ENCODE peak calls at places on chromosomes 16 and 17, in four cellular contexts. P is GM12891, Y is K562, T is GM12878. N is an unnamed sample.

GRCh38 chr17:73595068-73595865 is 49.0 kb downstream of the SDK2 start:
- DNase-seq in P (peak), Y (peak), T (no peak), N (peak)

GRCh38 chr17:57256708-57257112 is 387 bp downstream of the MSI2 start:
- DNase-seq in P (no peak), Y (peak), T (no peak), N (peak)

GRCh38 chr17:13735444-13735843 is 133.7 kb upstream of the HS3ST3A1 start:
- DNase-seq in P (no peak), Y (no peak), T (no peak), N (no peak)

GRCh38 chr17:37608369-37609169 is 649 bp downstream of the SYNRG start:
- DNase-seq in P (peak), Y (no peak), T (no peak), N (peak)

GRCh38 chr17:17468217-17469010 is 8.4 kb upstream of the MED9 start:
- DNase-seq in P (no peak), Y (no peak), T (no peak), N (no peak)

GRCh38 chr17:39062846-39063680 is 88.4 kb downstream of the PLXDC1 start:
- DNase-seq in P (no peak), Y (no peak), T (no peak), N (no peak)

GRCh38 chr17:55334881-55335523 is 70.2 kb downstream of the HLF start:
- DNase-seq in P (no peak), Y (no peak), T (no peak), N (no peak)

GRCh38 chr16:65244811-65245210 is 122.9 kb upstream of the CDH11 start:
- DNase-seq in P (no peak), Y (no peak), T (no peak), N (no peak)

GRCh38 chr16:3578121-3578520 is 918 bp upstream of the NLRC3 start:
- DNase-seq in P (no peak), Y (no peak), T (peak), N (no peak)

GRCh38 chr17:12376276-12376675 is 289.4 kb upstream of the MYOCD start:
- DNase-seq in P (no peak), Y (no peak), T (no peak), N (no peak)

GRCh38 chr17:43927101-43927935 is 15.0 kb downstream of the PPY start:
- DNase-seq in P (no peak), Y (no peak), T (no peak), N (no peak)

GRCh38 chr17:3925684-3926537 is 9.6 kb upstream of the P2RX1 start:
- DNase-seq in P (no peak), Y (no peak), T (no peak), N (no peak)

GRCh38 chr17:48616719-48617514 is 1.8 kb upstream of the HOXB8 start:
- DNase-seq in P (no peak), Y (no peak), T (no peak), N (no peak)

GRCh38 chr16:17757808-17758207 is 287.0 kb upstream of the XYLT1 start:
- DNase-seq in P (no peak), Y (no peak), T (no peak), N (no peak)

GRCh38 chr17:49156256-49156655 is 23.7 kb downstream of the B4GALNT2 start:
- DNase-seq in P (no peak), Y (no peak), T (no peak), N (no peak)

GRCh38 chr17:28059675-28060074 is 17.2 kb downstream of the NLK start:
- DNase-seq in P (no peak), Y (no peak), T (no peak), N (no peak)

GRCh38 chr17:50052241-50052788 is 3.6 kb upstream of the ITGA3 start:
- DNase-seq in P (no peak), Y (no peak), T (no peak), N (no peak)

GRCh38 chr17:20095366-20096080 is 86.4 kb downstream of the SPECC1 start:
- DNase-seq in P (no peak), Y (no peak), T (no peak), N (no peak)

GRCh38 chr17:63041251-63041650 is 75.2 kb downstream of the TANC2 start:
- DNase-seq in P (no peak), Y (no peak), T (no peak), N (no peak)

GRCh38 chr17:63881935-63882601 is at the start of gene GH2:
- DNase-seq in P (peak), Y (peak), T (no peak), N (peak)

GRCh38 chr17:8122391-8122922 is 1.4 kb downstream of the HES7 start:
- DNase-seq in P (no peak), Y (no peak), T (no peak), N (no peak)

GRCh38 chr16:4021070-4021779 is 95.0 kb downstream of the ADCY9 start:
- DNase-seq in P (no peak), Y (no peak), T (no peak), N (no peak)

DNA sequence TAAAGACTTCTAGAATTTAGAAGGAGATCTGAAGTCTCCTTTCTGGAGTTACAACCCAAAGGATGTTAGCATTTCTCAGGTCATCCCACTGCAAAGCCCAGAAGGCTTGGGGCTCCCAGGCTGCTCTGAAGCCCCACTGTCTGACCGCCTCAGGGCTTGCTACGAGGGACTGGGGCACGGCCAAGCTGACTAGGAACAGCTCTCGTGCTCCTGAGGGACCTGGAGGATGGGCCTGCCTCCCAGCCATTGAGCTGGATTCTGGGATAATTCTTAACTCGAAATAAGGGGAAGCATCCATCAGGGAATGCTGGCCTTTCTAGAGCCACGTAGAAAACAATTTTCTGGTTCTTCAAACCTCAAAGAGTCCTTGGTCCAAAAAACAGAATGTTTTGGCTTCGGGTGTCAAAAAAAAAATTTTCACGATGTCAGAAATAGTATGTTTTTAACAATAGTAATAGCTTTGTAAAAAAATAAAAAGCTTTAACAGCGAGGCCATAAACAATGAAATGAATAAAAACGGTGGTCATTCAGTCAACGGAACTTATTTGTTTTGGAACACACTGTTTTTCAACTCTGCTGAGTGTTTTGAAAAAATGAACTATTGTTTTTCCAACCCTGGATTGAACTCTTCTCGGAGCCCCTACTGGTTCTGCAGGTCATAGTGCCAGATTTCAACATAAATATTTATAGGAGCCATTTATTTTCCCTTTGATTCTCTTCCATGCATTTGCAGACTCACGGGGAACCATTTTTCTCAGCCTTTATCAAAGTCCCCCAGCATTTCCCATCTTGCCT is 16.4 kb upstream of the HERPUD1 start:
- DNase-seq in P (no peak), Y (no peak), T (no peak), N (no peak)
- TF ChIP-seq SPI1 in P (no peak), Y (no peak), T (no peak), N (no peak)

GRCh38 chr17:61388561-61389356 is 10.9 kb upstream of the TBX2 start:
- DNase-seq in P (no peak), Y (no peak), T (no peak), N (no peak)
- TF ChIP-seq SPI1 in P (no peak), Y (no peak), T (no peak), N (no peak)

DNA sequence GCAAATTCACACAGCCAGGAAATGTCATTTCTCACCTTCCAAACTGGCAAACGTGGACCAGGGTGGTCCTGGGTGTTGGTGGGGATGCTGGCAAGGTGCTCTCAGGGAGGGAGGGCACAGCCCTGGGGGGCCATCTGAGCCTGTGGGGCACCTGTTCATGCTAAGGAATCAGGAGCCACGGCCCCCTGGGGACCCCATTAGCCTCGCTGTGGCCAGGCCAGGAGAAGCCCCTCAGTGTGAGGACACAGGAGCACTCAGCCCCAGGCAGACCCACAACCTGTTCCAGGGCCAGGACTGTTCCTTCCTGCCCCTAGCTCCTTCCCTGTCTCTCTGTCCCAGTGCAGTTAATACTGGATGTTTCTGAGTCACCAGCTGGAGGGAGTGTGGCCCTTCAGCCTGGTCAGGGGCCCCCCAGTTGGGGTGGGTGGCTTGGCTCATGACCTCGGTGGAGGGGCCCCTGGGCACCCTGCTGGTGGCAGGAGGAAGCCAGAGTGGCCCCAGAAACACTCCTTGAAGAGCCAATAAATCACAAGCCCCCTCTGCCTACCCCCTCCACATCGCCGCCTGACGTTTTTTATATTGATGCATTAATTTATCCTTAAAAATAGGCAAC is 22.5 kb downstream of the ACTG1 start:
- DNase-seq in P (no peak), Y (no peak), T (no peak), N (no peak)
- TF ChIP-seq SPI1 in P (no peak), Y (no peak), T (no peak), N (no peak)

GRCh38 chr16:88784074-88784855 is 755 bp downstream of the PIEZO1 start:
- DNase-seq in P (no peak), Y (peak), T (no peak), N (peak)

GRCh38 chr16:88784856-88785105 is 239 bp downstream of the PIEZO1 start:
- DNase-seq in P (no peak), Y (no peak), T (no peak), N (no peak)

GRCh38 chr16:88783391-88784073 is 1.5 kb downstream of the PIEZO1 start:
- DNase-seq in P (no peak), Y (no peak), T (no peak), N (no peak)

GRCh38 chr16:88787579-88788314 is 2.7 kb upstream of the PIEZO1 start:
- DNase-seq in P (no peak), Y (no peak), T (no peak), N (no peak)

DNA sequence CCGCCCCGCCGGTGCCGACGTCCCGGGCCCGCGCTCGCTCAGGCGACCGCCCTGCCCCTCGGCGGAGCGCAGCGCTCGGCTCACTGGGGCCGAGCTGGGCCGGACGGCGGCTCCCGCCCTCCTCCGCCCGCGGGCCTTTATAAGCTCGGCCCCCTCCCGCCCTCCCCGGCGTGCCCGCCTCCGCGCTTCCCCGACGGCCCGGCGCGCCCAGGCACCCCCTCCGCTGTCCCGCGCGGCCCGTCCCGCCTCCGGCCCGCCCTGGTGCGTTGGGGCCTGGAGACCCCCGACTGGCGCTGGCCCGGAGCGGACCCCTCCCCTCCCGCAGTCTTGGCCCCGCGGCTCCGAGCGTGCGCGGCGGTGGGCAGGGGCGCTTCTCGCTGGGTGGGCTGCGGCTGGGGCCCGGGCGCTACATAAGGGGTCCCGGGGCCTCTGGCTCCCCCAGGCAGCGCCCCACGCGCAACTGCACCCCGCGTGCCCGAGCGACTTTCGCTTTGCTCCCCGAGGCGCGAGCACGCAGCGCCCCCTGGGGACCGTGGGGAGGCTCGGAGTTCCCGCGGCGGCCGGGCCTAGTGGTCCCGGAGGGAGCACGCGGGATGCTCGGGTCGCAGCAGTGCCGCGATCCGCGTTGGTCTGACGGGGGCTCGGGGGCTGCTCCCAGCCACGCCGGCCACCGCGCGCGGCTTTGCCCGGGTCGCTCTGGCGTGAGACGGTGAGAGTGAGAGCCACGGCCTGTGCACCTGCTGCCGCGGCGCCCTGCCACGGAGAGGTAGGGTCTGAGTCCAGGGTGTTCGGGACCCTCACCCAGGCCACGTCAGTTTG is at the start of gene PIEZO1:
- DNase-seq in P (peak), Y (peak), T (no peak), N (peak)
- TF ChIP-seq SPI1 in P (no peak), Y (no peak), T (no peak), N (no peak)

GRCh38 chr17:81002409-81003361 is 11.0 kb downstream of the CHMP6 start:
- DNase-seq in P (peak), Y (peak), T (no peak), N (no peak)
- TF ChIP-seq SPI1 in P (no peak), Y (no peak), T (no peak), N (no peak)

GRCh38 chr17:65918921-65919546 is 272.9 kb downstream of the CEP112 start:
- DNase-seq in P (no peak), Y (no peak), T (no peak), N (no peak)
- TF ChIP-seq SPI1 in P (no peak), Y (no peak), T (no peak), N (no peak)